ENCODE peak calls at places on chromosomes 7 and 10, in four cellular contexts. One of them, this sample, is unnamed. For H3K4me1, the result is how much of the 10 kb centered on the place peaks cover.

GRCh38 chr10:29689001-29689400 is 54.2 kb upstream of the SVIL start:
- DNase-seq in left lung: no peak
- DNase-seq in heart right ventricle: no peak
- DNase-seq in cardiac muscle cell: peak
- DNase-seq in this sample: no peak

GRCh38 chr10:118925404-118925803 is 104.1 kb upstream of the NANOS1 start:
- DNase-seq in left lung: no peak
- DNase-seq in heart right ventricle: no peak
- DNase-seq in cardiac muscle cell: no peak
- DNase-seq in this sample: no peak

GRCh38 chr7:131524699-131525098 is 31.7 kb downstream of the PODXL start:
- DNase-seq in left lung: no peak
- DNase-seq in heart right ventricle: no peak
- DNase-seq in cardiac muscle cell: no peak
- DNase-seq in this sample: no peak

GRCh38 chr7:1058821-1059199 is 14.5 kb downstream of the GPR146 start:
- DNase-seq in left lung: no peak
- DNase-seq in heart right ventricle: no peak
- DNase-seq in cardiac muscle cell: no peak
- DNase-seq in this sample: no peak

GRCh38 chr10:89210794-89211425 is 3.8 kb upstream of the CH25H start:
- DNase-seq in left lung: no peak
- DNase-seq in heart right ventricle: no peak
- DNase-seq in cardiac muscle cell: no peak
- DNase-seq in this sample: no peak

GRCh38 chr7:22561895-22562593 is 62.1 kb upstream of the STEAP1B start:
- DNase-seq in left lung: no peak
- DNase-seq in heart right ventricle: no peak
- DNase-seq in cardiac muscle cell: peak
- DNase-seq in this sample: peak

GRCh38 chr10:13521021-13521420 is 7.8 kb downstream of the BEND7 start:
- DNase-seq in left lung: no peak
- DNase-seq in heart right ventricle: no peak
- DNase-seq in cardiac muscle cell: no peak
- DNase-seq in this sample: no peak

GRCh38 chr7:139043823-139044812 is 8.3 kb upstream of the ZC3HAV1L start:
- DNase-seq in left lung: no peak
- DNase-seq in heart right ventricle: no peak
- DNase-seq in cardiac muscle cell: no peak
- DNase-seq in this sample: no peak

GRCh38 chr10:60023475-60023874 is 117.1 kb upstream of the CCDC6 start:
- DNase-seq in left lung: no peak
- DNase-seq in heart right ventricle: no peak
- DNase-seq in cardiac muscle cell: no peak
- DNase-seq in this sample: no peak

GRCh38 chr7:19773361-19773760 is at the start of gene TMEM196:
- DNase-seq in left lung: no peak
- DNase-seq in heart right ventricle: no peak
- DNase-seq in cardiac muscle cell: peak
- DNase-seq in this sample: no peak
- H3K4me3 ChIP-seq in left lung: no peak
- H3K4me3 ChIP-seq in heart right ventricle: no peak
- H3K4me3 ChIP-seq in cardiac muscle cell: no peak
- H3K4me3 ChIP-seq in this sample: peak

GRCh38 chr7:35820858-35821257 is 20.0 kb downstream of the SEPTIN7 start:
- DNase-seq in left lung: no peak
- DNase-seq in heart right ventricle: no peak
- DNase-seq in cardiac muscle cell: no peak
- DNase-seq in this sample: no peak

GRCh38 chr7:35828817-35829216 is 28.0 kb downstream of the SEPTIN7 start:
- DNase-seq in left lung: no peak
- DNase-seq in heart right ventricle: no peak
- DNase-seq in cardiac muscle cell: no peak
- DNase-seq in this sample: no peak

GRCh38 chr7:35826751-35827150 is 25.9 kb downstream of the SEPTIN7 start:
- DNase-seq in left lung: no peak
- DNase-seq in heart right ventricle: no peak
- DNase-seq in cardiac muscle cell: no peak
- DNase-seq in this sample: no peak

GRCh38 chr7:35823440-35823839 is 22.6 kb downstream of the SEPTIN7 start:
- DNase-seq in left lung: no peak
- DNase-seq in heart right ventricle: no peak
- DNase-seq in cardiac muscle cell: no peak
- DNase-seq in this sample: no peak

GRCh38 chr7:35825984-35826383 is 25.1 kb downstream of the SEPTIN7 start:
- DNase-seq in left lung: no peak
- DNase-seq in heart right ventricle: no peak
- DNase-seq in cardiac muscle cell: no peak
- DNase-seq in this sample: no peak
- H3K4me1 ChIP-seq in left lung: under half
- H3K4me1 ChIP-seq in heart right ventricle: half or more
- H3K4me1 ChIP-seq in cardiac muscle cell: half or more
- H3K4me1 ChIP-seq in this sample: under half

DNA sequence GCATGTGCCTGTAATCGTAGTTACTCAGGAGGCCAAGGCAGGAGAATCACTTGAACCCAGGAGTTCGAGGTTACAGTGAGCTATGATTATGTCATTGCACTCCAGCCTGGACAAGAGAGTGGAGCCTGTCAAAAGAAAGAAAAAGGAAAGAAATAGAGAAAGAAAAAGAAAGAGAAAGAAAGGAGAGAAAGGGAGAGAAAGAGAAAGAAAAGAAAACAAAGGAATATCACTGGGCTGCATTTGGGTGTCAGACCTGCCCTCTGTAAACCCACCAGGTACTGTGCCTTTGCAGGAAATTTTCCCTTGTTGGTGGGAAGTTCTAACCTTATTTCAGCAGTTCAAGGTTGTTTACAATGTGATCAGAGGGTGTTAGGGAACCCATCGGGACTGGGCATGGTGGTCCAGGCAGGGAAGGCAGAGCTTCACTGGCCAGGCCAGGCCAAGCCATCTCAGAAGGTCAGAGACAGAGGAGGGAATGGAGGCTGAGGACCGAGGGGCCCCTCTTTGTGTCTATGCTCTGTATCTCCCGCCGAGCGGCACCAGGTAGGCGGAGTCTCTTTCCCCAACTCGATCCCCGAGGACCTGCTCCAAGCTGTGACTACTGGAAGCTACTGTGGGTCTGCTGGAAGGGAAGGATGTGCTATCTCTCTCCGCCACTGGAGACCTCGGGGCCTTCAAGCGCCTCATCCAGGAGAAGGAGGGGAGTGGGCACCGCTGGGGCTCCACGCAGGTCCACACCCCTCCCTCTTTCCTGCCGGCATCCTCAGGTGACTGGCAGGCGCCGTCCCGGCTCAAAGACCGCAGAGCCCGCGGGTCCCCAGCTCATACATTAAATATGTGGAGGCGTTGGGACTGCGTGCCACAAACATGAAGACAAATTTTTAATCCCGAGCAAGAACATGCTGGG is 15.2 kb upstream of the KAZALD1 start:
- DNase-seq in left lung: no peak
- DNase-seq in heart right ventricle: no peak
- DNase-seq in cardiac muscle cell: no peak
- DNase-seq in this sample: no peak
- H3K4me3 ChIP-seq in left lung: no peak
- H3K4me3 ChIP-seq in heart right ventricle: no peak
- H3K4me3 ChIP-seq in cardiac muscle cell: no peak
- H3K4me3 ChIP-seq in this sample: no peak

GRCh38 chr7:80722596-80723141 is 84.2 kb downstream of the CD36 start:
- DNase-seq in left lung: peak
- DNase-seq in heart right ventricle: no peak
- DNase-seq in cardiac muscle cell: peak
- DNase-seq in this sample: peak
- H3K4me1 ChIP-seq in left lung: under half
- H3K4me1 ChIP-seq in heart right ventricle: under half
- H3K4me1 ChIP-seq in cardiac muscle cell: under half
- H3K4me1 ChIP-seq in this sample: half or more

This sample was measured in Caco-2.